ENCODE peak calls at places on chromosomes 5 and 9, in ten cellular contexts. Z is stimulated activated CD4-positive, alpha-beta T cell treated with anti-CD3 and anti-CD28 coated beads, Interleukin-1b, Interleukin-23, amount 100 ng/mL, for 1 hour; N is RWPE1; B is psoas muscle; Q is COR-L47; Y is GM19239; S is myocyte; D is NCI-H2029 treated with DMSO at 0.1 percent for 48 hours; O is cardiac fibroblast; L is NCI-H524. P is an unnamed sample.

GRCh38 chr5:154464435-154464834 is 13.6 kb downstream of the HAND1 start:
- DNase-seq in Z (no peak), N (no peak), B (no peak), Q (no peak), Y (no peak), S (peak), D (no peak), O (no peak), L (no peak), P (no peak)

GRCh38 chr5:111699976-111700375 is 57.0 kb downstream of the NREP start:
- DNase-seq in Z (no peak), N (no peak), B (no peak), Q (no peak), Y (no peak), S (no peak), D (no peak), O (no peak), L (peak), P (peak)

GRCh38 chr5:31119938-31120641 is 73.4 kb upstream of the CDH6 start:
- DNase-seq in Z (no peak), N (no peak), B (no peak), Q (peak), Y (no peak), S (no peak), D (no peak), O (no peak), L (no peak), P (no peak)

GRCh38 chr5:122183098-122183794 is 53.9 kb downstream of the ZNF474 start:
- DNase-seq in Z (no peak), N (peak), B (peak), Q (peak), Y (no peak), S (peak), D (no peak), O (peak), L (no peak), P (no peak)

GRCh38 chr9:111728617-111729366 is 65.9 kb downstream of the SHOC1 start:
- DNase-seq in Z (no peak), N (peak), B (no peak), Q (no peak), Y (no peak), S (peak), D (no peak), O (peak), L (no peak), P (no peak)

GRCh38 chr5:128668921-128669320 is 130.9 kb upstream of the FBN2 start:
- DNase-seq in Z (no peak), N (peak), B (no peak), Q (no peak), Y (no peak), S (no peak), D (no peak), O (no peak), L (no peak), P (no peak)

GRCh38 chr9:124008307-124008854 is 3.2 kb upstream of the LHX2 start:
- DNase-seq in Z (no peak), N (peak), B (no peak), Q (peak), Y (no peak), S (no peak), D (peak), O (no peak), L (peak), P (peak)

GRCh38 chr5:150153957-150154617 is 1.6 kb downstream of the PDGFRB start:
- DNase-seq in Z (no peak), N (no peak), B (no peak), Q (no peak), Y (no peak), S (peak), D (no peak), O (peak), L (peak), P (no peak)

GRCh38 chr9:20593551-20593950 is 28.7 kb downstream of the MLLT3 start:
- DNase-seq in Z (no peak), N (no peak), B (no peak), Q (no peak), Y (no peak), S (peak), D (no peak), O (peak), L (no peak), P (no peak)

GRCh38 chr5:9505215-9505614 is 40.7 kb downstream of the SEMA5A start:
- DNase-seq in Z (no peak), N (no peak), B (no peak), Q (no peak), Y (no peak), S (no peak), D (no peak), O (no peak), L (no peak), P (no peak)

GRCh38 chr9:14326264-14326826 is 12.4 kb upstream of the NFIB start:
- DNase-seq in Z (no peak), N (no peak), B (no peak), Q (peak), Y (no peak), S (peak), D (peak), O (peak), L (peak), P (peak)

GRCh38 chr5:100505984-100506670 is 29.0 kb upstream of the FAM174A start:
- DNase-seq in Z (no peak), N (peak), B (no peak), Q (no peak), Y (no peak), S (peak), D (no peak), O (peak), L (peak), P (no peak)

GRCh38 chr9:37390759-37391158 is 31.7 kb upstream of the GRHPR start:
- DNase-seq in Z (no peak), N (peak), B (no peak), Q (no peak), Y (peak), S (no peak), D (no peak), O (no peak), L (no peak), P (no peak)

GRCh38 chr5:150771034-150771795 is 7.3 kb upstream of the SMIM3 start:
- DNase-seq in Z (no peak), N (no peak), B (no peak), Q (no peak), Y (no peak), S (no peak), D (no peak), O (no peak), L (no peak), P (no peak)

GRCh38 chr5:161432798-161433197 is 113.7 kb downstream of the GABRB2 start:
- DNase-seq in Z (no peak), N (no peak), B (no peak), Q (no peak), Y (no peak), S (no peak), D (no peak), O (no peak), L (peak), P (peak)

GRCh38 chr5:14512574-14512973 is 69.0 kb upstream of the OTULINL start:
- DNase-seq in Z (no peak), N (no peak), B (no peak), Q (no peak), Y (no peak), S (no peak), D (no peak), O (no peak), L (no peak), P (no peak)

GRCh38 chr9:69389437-69389995 is 64.5 kb downstream of the ENTREP1 start:
- DNase-seq in Z (no peak), N (no peak), B (no peak), Q (peak), Y (no peak), S (no peak), D (peak), O (no peak), L (no peak), P (peak)

GRCh38 chr5:40361378-40361777 is 318.3 kb upstream of the PTGER4 start:
- DNase-seq in Z (no peak), N (no peak), B (no peak), Q (no peak), Y (no peak), S (no peak), D (no peak), O (no peak), L (no peak), P (no peak)